ENCODE peak calls at places on chromosomes 7 and 10, in seven cellular contexts. P is psoas muscle, B is fibroblast of pulmonary artery, X is cardiac muscle cell, H is DND-41, E is WTC11, Z is HepG2. K is an unnamed sample.

GRCh38 chr10:114413398-114413797 is 9.1 kb upstream of the AFAP1L2 start:
- DNase-seq in P (no peak), B (no peak), X (peak; percentile 21), H (no peak), E (no peak), Z (no peak), K (no peak)

GRCh38 chr10:59709472-59710125 is at the start of gene SLC16A9:
- DNase-seq in P (peak; percentile 52), B (peak; percentile 42), X (peak; percentile 69), H (no peak), E (peak; percentile 79), Z (peak; percentile 12), K (peak; percentile 81)

GRCh38 chr7:88346357-88346756 is 39.7 kb upstream of the STEAP4 start:
- DNase-seq in P (no peak), B (no peak), X (no peak), H (no peak), E (no peak), Z (no peak), K (no peak)

GRCh38 chr7:55026086-55026790 is 7.4 kb downstream of the EGFR start:
- DNase-seq in P (no peak), B (no peak), X (no peak), H (no peak), E (no peak), Z (no peak), K (no peak)

GRCh38 chr7:147245274-147245673 is 1128.7 kb downstream of the CNTNAP2 start:
- DNase-seq in P (no peak), B (peak; percentile 58), X (peak; percentile 50), H (peak; percentile 31), E (peak; percentile 63), Z (peak; percentile 9), K (no peak)

GRCh38 chr10:104139221-104139620 is 17.2 kb downstream of the SFR1 start:
- DNase-seq in P (no peak), B (peak; percentile 17), X (no peak), H (no peak), E (no peak), Z (no peak), K (no peak)

GRCh38 chr7:6423942-6424701 is 23.6 kb downstream of the DAGLB start:
- DNase-seq in P (peak; percentile 87), B (no peak), X (no peak), H (no peak), E (no peak), Z (no peak), K (no peak)

GRCh38 chr7:51329696-51330263 is 13.2 kb upstream of the COBL start:
- DNase-seq in P (no peak), B (no peak), X (no peak), H (no peak), E (no peak), Z (no peak), K (no peak)

GRCh38 chr7:146956323-146956722 is 839.7 kb downstream of the CNTNAP2 start:
- DNase-seq in P (no peak), B (no peak), X (peak; percentile 8), H (no peak), E (no peak), Z (no peak), K (no peak)

GRCh38 chr7:85167636-85168035 is 19.2 kb downstream of the SEMA3D start:
- DNase-seq in P (no peak), B (peak; percentile 64), X (no peak), H (no peak), E (no peak), Z (no peak), K (no peak)

GRCh38 chr7:76225951-76226350 is 24.3 kb downstream of the SRRM3 start:
- DNase-seq in P (no peak), B (no peak), X (no peak), H (no peak), E (no peak), Z (peak; percentile 28), K (no peak)

GRCh38 chr10:69317175-69318086 is 39.1 kb downstream of the HK1 start:
- DNase-seq in P (no peak), B (no peak), X (no peak), H (no peak), E (no peak), Z (no peak), K (no peak)

GRCh38 chr7:205117-206010 is 13.0 kb downstream of the FAM20C start:
- DNase-seq in P (no peak), B (no peak), X (no peak), H (no peak), E (no peak), Z (no peak), K (no peak)

GRCh38 chr7:41148521-41148951 is 554.4 kb downstream of the INHBA start:
- DNase-seq in P (no peak), B (peak; percentile 80), X (peak; percentile 61), H (no peak), E (no peak), Z (no peak), K (no peak)

GRCh38 chr10:48612241-48612943 is 7.5 kb upstream of the ARHGAP22 start:
- DNase-seq in P (no peak), B (no peak), X (no peak), H (no peak), E (no peak), Z (no peak), K (peak; percentile 18)

GRCh38 chr7:112802406-112802805 is 12.2 kb upstream of the TMEM168 start:
- DNase-seq in P (no peak), B (no peak), X (no peak), H (no peak), E (no peak), Z (no peak), K (no peak)

GRCh38 chr10:29687411-29688160 is 52.8 kb upstream of the SVIL start:
- DNase-seq in P (no peak), B (peak; percentile 49), X (peak; percentile 52), H (no peak), E (no peak), Z (no peak), K (no peak)

GRCh38 chr7:43314379-43315158 is 202.1 kb downstream of the HECW1 start:
- DNase-seq in P (no peak), B (no peak), X (no peak), H (no peak), E (no peak), Z (no peak), K (no peak)

GRCh38 chr7:31066516-31067130 is 14.5 kb downstream of the ADCYAP1R1 start:
- DNase-seq in P (no peak), B (no peak), X (no peak), H (no peak), E (no peak), Z (no peak), K (no peak)

GRCh38 chr7:91720255-91720937 is 160.1 kb downstream of the MTERF1 start:
- DNase-seq in P (no peak), B (peak; percentile 17), X (peak; percentile 25), H (no peak), E (no peak), Z (no peak), K (no peak)

GRCh38 chr7:91722831-91723230 is 157.7 kb downstream of the MTERF1 start:
- DNase-seq in P (no peak), B (no peak), X (no peak), H (no peak), E (no peak), Z (no peak), K (no peak)

GRCh38 chr7:91713669-91714068 is 166.8 kb downstream of the MTERF1 start:
- DNase-seq in P (no peak), B (no peak), X (no peak), H (no peak), E (no peak), Z (no peak), K (no peak)

GRCh38 chr7:91718071-91718470 is 162.4 kb downstream of the MTERF1 start:
- DNase-seq in P (no peak), B (peak; percentile 8), X (peak; percentile 11), H (no peak), E (no peak), Z (no peak), K (no peak)

DNA sequence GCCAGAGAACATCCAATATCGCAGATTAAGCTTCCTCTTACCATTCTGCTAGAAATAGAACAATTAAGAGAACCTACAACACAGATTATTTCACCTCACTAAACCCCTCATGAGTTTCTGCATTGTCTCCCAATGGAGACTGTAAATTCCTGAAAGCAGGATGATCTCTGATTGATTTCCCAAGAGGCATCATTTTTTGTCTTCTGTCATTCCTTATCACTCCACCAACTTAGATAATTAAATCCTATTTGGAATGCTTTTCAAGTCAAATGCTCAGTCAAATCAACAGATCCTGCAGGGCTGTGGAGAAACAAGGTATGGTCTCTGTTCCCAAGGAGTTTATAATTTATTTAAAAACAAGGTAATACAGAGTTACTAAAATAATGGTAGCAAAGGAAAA is 161.5 kb downstream of the MTERF1 start:
- DNase-seq in P (no peak), B (no peak), X (no peak), H (no peak), E (no peak), Z (no peak), K (no peak)
- TF ChIP-seq CTCF in P (no peak), B (no peak), X (no peak), H (no peak), E (no peak), Z (no peak), K (no peak)

GRCh38 chr10:110210663-110211454 is 3.5 kb downstream of the MXI1 start:
- DNase-seq in P (peak; percentile 94), B (peak; percentile 99), X (peak; percentile 99), H (peak; percentile 89), E (peak; percentile 98), Z (peak; percentile 95), K (peak; percentile 97)
- TF ChIP-seq CTCF in P (no peak), B (no peak), X (no peak), H (peak; percentile 13), E (no peak), Z (peak; percentile 13), K (no peak)

GRCh38 chr10:110546499-110547105 is 20.9 kb upstream of the SMC3 start:
- DNase-seq in P (no peak), B (no peak), X (no peak), H (no peak), E (no peak), Z (no peak), K (no peak)

GRCh38 chr10:110548002-110548401 is 19.5 kb upstream of the SMC3 start:
- DNase-seq in P (no peak), B (no peak), X (no peak), H (no peak), E (no peak), Z (no peak), K (no peak)

GRCh38 chr10:110547139-110547761 is 20.2 kb upstream of the SMC3 start:
- DNase-seq in P (no peak), B (peak; percentile 81), X (peak; percentile 81), H (no peak), E (no peak), Z (peak; percentile 54), K (no peak)

GRCh38 chr10:110544958-110545537 is 22.4 kb upstream of the SMC3 start:
- DNase-seq in P (no peak), B (peak; percentile 45), X (peak; percentile 76), H (no peak), E (no peak), Z (no peak), K (no peak)

GRCh38 chr10:110546077-110546476 is 21.4 kb upstream of the SMC3 start:
- DNase-seq in P (no peak), B (no peak), X (peak; percentile 24), H (no peak), E (no peak), Z (no peak), K (no peak)
- TF ChIP-seq CTCF in P (no peak), B (no peak), X (no peak), H (no peak), E (no peak), Z (no peak), K (no peak)

DNA sequence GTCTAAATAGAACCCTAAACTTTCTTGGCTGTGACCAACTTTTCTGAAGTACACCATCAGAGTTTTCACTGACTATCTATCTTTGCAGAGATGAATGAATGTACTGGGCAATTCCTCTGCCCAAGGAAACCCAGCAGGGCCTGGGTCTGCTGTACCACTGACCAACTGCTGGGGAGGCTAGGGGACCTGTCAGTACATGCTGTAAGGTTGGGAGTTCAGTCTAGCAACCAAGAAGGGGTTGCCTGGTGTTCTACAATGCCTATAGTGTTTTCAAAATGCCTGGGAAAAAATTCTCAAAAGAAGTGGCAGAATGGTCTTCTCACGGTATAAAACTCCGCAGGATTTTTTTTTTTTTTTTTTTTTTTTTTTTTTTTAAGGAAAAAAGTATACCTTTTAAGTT is 106.3 kb downstream of the NT5C2 start:
- DNase-seq in P (no peak), B (no peak), X (no peak), H (no peak), E (no peak), Z (no peak), K (no peak)
- TF ChIP-seq CTCF in P (no peak), B (no peak), X (no peak), H (no peak), E (no peak), Z (peak; percentile 16), K (no peak)